ENCODE peak calls at places on chromosomes 11 and 22, in seven cellular contexts. R, X, A, N, E, O and H are unnamed samples.

GRCh38 chr22:20653795-20654342 is 120.0 kb upstream of the SERPIND1 start:
- DNase-seq in R (no peak), X (no peak), A (no peak), N (no peak), E (no peak), O (no peak), H (no peak)

GRCh38 chr11:47399860-47400812 is 8.3 kb upstream of the SLC39A13 start:
- DNase-seq in R (no peak), X (no peak), A (peak; percentile 39), N (no peak), E (peak; percentile 56), O (no peak), H (no peak)

GRCh38 chr11:819129-819931 is 616 bp downstream of the PNPLA2 start:
- DNase-seq in R (peak; percentile 93), X (peak; percentile 89), A (peak; percentile 94), N (peak; percentile 64), E (peak; percentile 93), O (peak; percentile 74), H (peak; percentile 91)

GRCh38 chr11:898540-899190 is 11.9 kb downstream of the CHID1 start:
- DNase-seq in R (peak; percentile 34), X (no peak), A (no peak), N (no peak), E (no peak), O (no peak), H (no peak)

GRCh38 chr22:31853736-31854500 is 90.4 kb upstream of the YWHAH start:
- DNase-seq in R (no peak), X (no peak), A (no peak), N (no peak), E (no peak), O (no peak), H (no peak)

GRCh38 chr11:134178275-134178674 is 45.5 kb downstream of the NCAPD3 start:
- DNase-seq in R (no peak), X (no peak), A (no peak), N (no peak), E (no peak), O (no peak), H (no peak)

GRCh38 chr11:123516238-123516637 is 86.2 kb downstream of the GRAMD1B start:
- DNase-seq in R (no peak), X (no peak), A (no peak), N (no peak), E (no peak), O (no peak), H (no peak)

GRCh38 chr22:30324008-30324730 is 2.6 kb downstream of the TBC1D10A start:
- DNase-seq in R (no peak), X (no peak), A (no peak), N (no peak), E (no peak), O (no peak), H (no peak)

GRCh38 chr11:47184711-47185304 is 1.4 kb downstream of the PACSIN3 start:
- DNase-seq in R (no peak), X (no peak), A (no peak), N (no peak), E (no peak), O (no peak), H (no peak)

GRCh38 chr11:30440510-30440909 is 117.6 kb downstream of the ARL14EP start:
- DNase-seq in R (no peak), X (no peak), A (no peak), N (no peak), E (no peak), O (no peak), H (no peak)

GRCh38 chr11:68441466-68442230 is 18.9 kb upstream of the PPP6R3 start:
- DNase-seq in R (no peak), X (no peak), A (no peak), N (peak; percentile 1), E (peak; percentile 98), O (no peak), H (no peak)

GRCh38 chr11:19241260-19242183 is 777 bp upstream of the E2F8 start:
- DNase-seq in R (peak; percentile 77), X (no peak), A (no peak), N (no peak), E (peak; percentile 63), O (no peak), H (no peak)

GRCh38 chr11:15707971-15708370 is 593.2 kb downstream of the INSC start:
- DNase-seq in R (peak; percentile 50), X (peak; percentile 86), A (no peak), N (no peak), E (peak; percentile 3), O (no peak), H (no peak)

GRCh38 chr11:13053255-13053917 is 44.3 kb downstream of the RASSF10 start:
- DNase-seq in R (no peak), X (peak; percentile 61), A (no peak), N (no peak), E (no peak), O (no peak), H (no peak)